ENCODE peak calls at places on chromosomes 7 and 10, in eight cellular contexts. One of them, this sample, is unnamed.

GRCh38 chr10:79070091-79070610 is 1.4 kb downstream of the ZMIZ1 start:
- DNase-seq in OCI-LY7: no peak
- DNase-seq in PC-3: peak
- DNase-seq in GM23338: peak
- DNase-seq in SK-N-SH: peak
- DNase-seq in hepatocyte: peak
- DNase-seq in HCT116: no peak
- DNase-seq in neural progenitor cell: peak
- DNase-seq in this sample: no peak

GRCh38 chr10:21257191-21257590 is 268.3 kb downstream of the SKIDA1 start:
- DNase-seq in PC-3: no peak
- DNase-seq in HCT116: no peak
- DNase-seq in OCI-LY7: no peak
- DNase-seq in GM23338: no peak
- DNase-seq in neural progenitor cell: no peak
- DNase-seq in SK-N-SH: no peak
- DNase-seq in hepatocyte: no peak
- DNase-seq in this sample: no peak

GRCh38 chr10:13990392-13990805 is 340.3 kb downstream of the FRMD4A start:
- DNase-seq in OCI-LY7: no peak
- DNase-seq in SK-N-SH: no peak
- DNase-seq in hepatocyte: no peak
- DNase-seq in HCT116: no peak
- DNase-seq in PC-3: no peak
- DNase-seq in neural progenitor cell: peak
- DNase-seq in GM23338: no peak
- DNase-seq in this sample: no peak

GRCh38 chr10:24513155-24513554 is 210.5 kb downstream of the ARHGAP21 start:
- DNase-seq in SK-N-SH: no peak
- DNase-seq in HCT116: no peak
- DNase-seq in hepatocyte: peak
- DNase-seq in neural progenitor cell: peak
- DNase-seq in GM23338: peak
- DNase-seq in OCI-LY7: no peak
- DNase-seq in PC-3: peak
- DNase-seq in this sample: no peak

GRCh38 chr7:49791089-49791741 is 17.8 kb downstream of the VWC2 start:
- DNase-seq in hepatocyte: peak
- DNase-seq in SK-N-SH: peak
- DNase-seq in PC-3: peak
- DNase-seq in OCI-LY7: peak
- DNase-seq in neural progenitor cell: peak
- DNase-seq in GM23338: peak
- DNase-seq in HCT116: no peak
- DNase-seq in this sample: peak

GRCh38 chr10:133009218-133009954 is 67.0 kb upstream of the CFAP46 start:
- DNase-seq in PC-3: peak
- DNase-seq in OCI-LY7: no peak
- DNase-seq in HCT116: no peak
- DNase-seq in GM23338: no peak
- DNase-seq in neural progenitor cell: no peak
- DNase-seq in hepatocyte: peak
- DNase-seq in SK-N-SH: no peak
- DNase-seq in this sample: no peak

GRCh38 chr10:20743935-20744334 is 153.2 kb downstream of the NEBL start:
- DNase-seq in PC-3: no peak
- DNase-seq in GM23338: no peak
- DNase-seq in SK-N-SH: no peak
- DNase-seq in OCI-LY7: no peak
- DNase-seq in hepatocyte: no peak
- DNase-seq in neural progenitor cell: no peak
- DNase-seq in HCT116: no peak
- DNase-seq in this sample: no peak

GRCh38 chr10:63866075-63866746 is 345.0 kb downstream of the REEP3 start:
- DNase-seq in HCT116: peak
- DNase-seq in neural progenitor cell: peak
- DNase-seq in SK-N-SH: peak
- DNase-seq in OCI-LY7: peak
- DNase-seq in hepatocyte: peak
- DNase-seq in GM23338: peak
- DNase-seq in PC-3: peak
- DNase-seq in this sample: peak

GRCh38 chr7:141322355-141322754 is 228.9 kb upstream of the AGK start:
- DNase-seq in OCI-LY7: no peak
- DNase-seq in GM23338: no peak
- DNase-seq in neural progenitor cell: no peak
- DNase-seq in HCT116: no peak
- DNase-seq in PC-3: no peak
- DNase-seq in hepatocyte: no peak
- DNase-seq in SK-N-SH: no peak
- DNase-seq in this sample: no peak

GRCh38 chr10:17003151-17003550 is 126.5 kb downstream of the CUBN start:
- DNase-seq in HCT116: no peak
- DNase-seq in SK-N-SH: peak
- DNase-seq in GM23338: no peak
- DNase-seq in neural progenitor cell: no peak
- DNase-seq in hepatocyte: peak
- DNase-seq in OCI-LY7: no peak
- DNase-seq in PC-3: no peak
- DNase-seq in this sample: no peak

GRCh38 chr10:96918214-96919002 is 86.3 kb downstream of the LCOR start:
- DNase-seq in HCT116: no peak
- DNase-seq in neural progenitor cell: no peak
- DNase-seq in OCI-LY7: no peak
- DNase-seq in SK-N-SH: no peak
- DNase-seq in PC-3: no peak
- DNase-seq in GM23338: no peak
- DNase-seq in hepatocyte: no peak
- DNase-seq in this sample: no peak

GRCh38 chr7:25852249-25852994 is 299.6 kb upstream of the NFE2L3 start:
- DNase-seq in PC-3: no peak
- DNase-seq in neural progenitor cell: peak
- DNase-seq in GM23338: peak
- DNase-seq in OCI-LY7: no peak
- DNase-seq in HCT116: no peak
- DNase-seq in hepatocyte: peak
- DNase-seq in SK-N-SH: peak
- DNase-seq in this sample: peak

GRCh38 chr7:25856056-25856780 is 295.8 kb upstream of the NFE2L3 start:
- DNase-seq in hepatocyte: no peak
- DNase-seq in PC-3: no peak
- DNase-seq in OCI-LY7: no peak
- DNase-seq in GM23338: peak
- DNase-seq in neural progenitor cell: peak
- DNase-seq in SK-N-SH: no peak
- DNase-seq in HCT116: no peak
- DNase-seq in this sample: no peak

GRCh38 chr7:25854059-25854458 is 297.9 kb upstream of the NFE2L3 start:
- DNase-seq in neural progenitor cell: peak
- DNase-seq in PC-3: no peak
- DNase-seq in OCI-LY7: no peak
- DNase-seq in HCT116: no peak
- DNase-seq in SK-N-SH: no peak
- DNase-seq in hepatocyte: no peak
- DNase-seq in GM23338: no peak
- DNase-seq in this sample: no peak

GRCh38 chr7:25852995-25853713 is 298.8 kb upstream of the NFE2L3 start:
- DNase-seq in hepatocyte: no peak
- DNase-seq in GM23338: no peak
- DNase-seq in neural progenitor cell: no peak
- DNase-seq in SK-N-SH: no peak
- DNase-seq in OCI-LY7: no peak
- DNase-seq in PC-3: no peak
- DNase-seq in HCT116: no peak
- DNase-seq in this sample: no peak

DNA sequence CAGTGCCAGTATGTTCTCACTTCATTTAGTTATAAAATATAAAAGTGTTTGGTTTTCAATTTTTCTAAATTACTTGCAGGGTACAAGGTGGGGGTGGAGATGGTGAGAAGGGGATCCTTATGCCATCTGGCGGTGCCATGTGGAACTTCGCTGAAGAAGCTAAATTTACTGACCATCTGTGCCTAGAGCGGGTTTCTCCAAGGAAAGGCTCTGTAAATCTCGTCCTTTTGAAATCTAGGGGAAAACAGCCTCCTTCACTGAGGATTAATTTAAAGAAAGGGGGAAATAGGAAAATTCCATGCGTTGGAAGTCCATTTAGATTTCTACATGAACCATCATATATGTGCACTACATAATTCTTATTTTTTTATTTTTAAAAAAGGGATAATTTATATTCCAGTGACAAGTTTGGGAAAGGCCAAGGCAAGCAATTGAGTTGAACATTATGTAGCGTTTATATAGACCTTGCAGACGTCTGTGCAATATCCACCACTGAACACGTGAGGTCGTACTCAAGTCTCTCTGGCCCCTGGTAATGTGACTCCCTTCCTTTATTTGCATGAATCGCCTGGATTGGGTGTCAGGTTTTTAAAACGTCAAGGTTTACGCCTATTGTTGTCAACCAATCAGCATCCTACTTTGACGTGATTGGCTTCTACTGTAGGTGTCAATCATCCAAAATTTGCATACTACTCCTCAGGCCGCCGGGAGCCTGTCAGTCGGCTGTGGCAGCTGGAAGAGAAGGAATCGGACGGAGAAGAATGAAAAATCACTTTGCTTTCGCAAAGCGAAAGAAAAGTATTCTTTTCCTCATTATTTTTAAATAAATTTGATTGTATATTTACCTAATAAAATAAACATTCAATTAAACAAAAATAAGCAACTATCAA is 297.1 kb upstream of the NFE2L3 start:
- DNase-seq in HCT116: peak
- DNase-seq in hepatocyte: peak
- DNase-seq in PC-3: peak
- DNase-seq in neural progenitor cell: peak
- DNase-seq in SK-N-SH: peak
- DNase-seq in GM23338: peak
- DNase-seq in OCI-LY7: peak
- DNase-seq in this sample: peak
- TF ChIP-seq EZH2phosphoT487 in HCT116: no peak
- TF ChIP-seq EZH2phosphoT487 in hepatocyte: no peak
- TF ChIP-seq EZH2phosphoT487 in PC-3: no peak
- TF ChIP-seq EZH2phosphoT487 in neural progenitor cell: no peak
- TF ChIP-seq EZH2phosphoT487 in SK-N-SH: no peak
- TF ChIP-seq EZH2phosphoT487 in GM23338: no peak
- TF ChIP-seq EZH2phosphoT487 in OCI-LY7: no peak
- TF ChIP-seq EZH2phosphoT487 in this sample: no peak

DNA sequence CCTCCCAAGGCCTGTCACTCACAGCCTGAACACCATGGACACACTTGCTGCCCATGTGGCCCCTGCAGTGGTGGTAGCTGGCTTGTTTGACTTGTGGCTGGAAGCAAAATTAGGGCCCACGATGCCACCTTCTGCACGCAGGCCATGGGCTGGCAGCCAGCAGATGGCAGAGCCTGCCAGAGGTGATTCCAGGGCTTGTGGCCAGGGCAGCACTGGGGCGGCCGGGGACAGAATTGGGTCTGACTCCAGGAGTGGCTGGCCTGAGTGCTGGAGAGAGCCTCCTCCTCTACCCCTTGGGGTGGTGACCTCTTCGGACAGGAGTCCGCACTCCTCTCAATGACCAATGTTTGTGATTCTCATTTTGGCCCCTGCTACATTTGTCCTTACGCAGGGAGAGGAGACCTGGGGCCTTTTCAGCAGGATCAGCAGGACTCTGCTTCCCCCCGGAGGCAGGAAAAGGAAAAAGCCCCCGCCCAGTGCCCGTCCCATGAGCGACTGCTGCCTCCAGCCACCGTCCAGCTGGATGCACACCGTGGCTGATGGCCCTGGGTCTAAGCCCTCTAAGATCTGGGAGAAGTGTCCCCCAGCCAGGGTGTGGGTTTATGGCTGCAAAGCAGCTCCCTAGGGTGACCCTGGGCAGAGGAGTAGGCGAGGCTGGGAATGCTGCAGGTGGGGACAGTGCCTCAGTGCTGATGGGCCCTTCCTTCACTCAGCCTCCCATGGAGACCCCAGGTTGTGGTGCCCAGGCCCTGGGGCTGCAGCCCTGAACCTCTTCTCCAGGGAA is 26.5 kb downstream of the DNAJB12 start:
- DNase-seq in SK-N-SH: peak
- DNase-seq in PC-3: peak
- DNase-seq in HCT116: no peak
- DNase-seq in GM23338: peak
- DNase-seq in OCI-LY7: peak
- DNase-seq in hepatocyte: peak
- DNase-seq in neural progenitor cell: peak
- DNase-seq in this sample: no peak
- TF ChIP-seq CTCF in SK-N-SH: peak
- TF ChIP-seq CTCF in PC-3: peak
- TF ChIP-seq CTCF in HCT116: peak
- TF ChIP-seq CTCF in GM23338: peak
- TF ChIP-seq CTCF in OCI-LY7: peak
- TF ChIP-seq CTCF in hepatocyte: peak
- TF ChIP-seq CTCF in neural progenitor cell: peak
- TF ChIP-seq CTCF in this sample: peak

DNA sequence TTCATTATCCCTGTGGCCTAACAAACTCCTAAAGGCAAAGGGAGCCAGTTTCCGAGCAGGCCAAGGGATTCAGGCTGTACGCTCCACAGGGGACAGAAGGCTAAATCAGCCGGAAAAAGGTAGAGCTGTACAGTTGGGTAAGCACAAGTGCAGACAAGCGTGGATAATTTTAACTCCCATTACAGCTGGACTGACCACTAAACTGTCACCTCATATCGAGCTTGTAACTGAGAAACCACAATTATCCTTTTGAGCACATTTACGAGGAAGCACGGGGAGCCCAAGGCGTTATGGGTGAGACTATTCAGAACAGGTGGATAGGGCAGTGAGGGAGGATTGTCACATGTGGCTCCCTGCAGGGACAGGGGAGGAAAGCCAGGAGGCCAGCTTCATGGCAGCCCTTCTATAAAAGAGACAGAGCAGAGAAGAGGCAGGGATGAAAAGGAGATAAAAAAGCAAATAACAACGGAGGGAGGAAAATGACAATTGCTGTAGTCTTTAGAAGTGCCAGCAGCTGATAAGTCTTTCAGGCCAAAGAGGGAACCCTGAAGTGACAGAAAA is 288.0 kb downstream of the FGFR2 start:
- DNase-seq in hepatocyte: no peak
- DNase-seq in PC-3: no peak
- DNase-seq in GM23338: peak
- DNase-seq in SK-N-SH: peak
- DNase-seq in neural progenitor cell: peak
- DNase-seq in OCI-LY7: no peak
- DNase-seq in HCT116: no peak
- DNase-seq in this sample: peak
- H3K4me2 ChIP-seq in hepatocyte: no peak
- H3K4me2 ChIP-seq in PC-3: no peak
- H3K4me2 ChIP-seq in GM23338: no peak
- H3K4me2 ChIP-seq in SK-N-SH: no peak
- H3K4me2 ChIP-seq in neural progenitor cell: peak
- H3K4me2 ChIP-seq in OCI-LY7: no peak
- H3K4me2 ChIP-seq in HCT116: no peak
- H3K4me2 ChIP-seq in this sample: no peak

DNA sequence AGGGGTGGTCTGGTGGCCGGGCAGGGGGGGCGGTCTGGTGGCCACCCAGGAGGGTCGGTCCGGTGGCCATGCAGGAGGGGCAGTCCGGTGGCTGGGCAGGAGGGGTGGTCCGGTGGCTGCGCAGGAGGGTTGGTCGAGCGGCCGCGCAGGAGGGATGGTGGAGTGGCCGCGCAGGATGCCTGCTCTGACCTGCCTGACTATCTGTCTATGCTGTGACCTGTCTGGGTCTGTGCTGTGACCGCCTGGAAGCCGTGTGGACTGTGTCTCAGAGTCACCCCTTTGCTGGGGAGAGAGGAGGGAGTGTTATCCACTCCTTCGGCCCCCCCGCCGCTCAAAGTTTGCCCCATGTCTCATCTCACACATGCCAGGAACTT is 113.2 kb downstream of the ACTR3B start:
- DNase-seq in SK-N-SH: no peak
- DNase-seq in neural progenitor cell: no peak
- DNase-seq in GM23338: no peak
- DNase-seq in hepatocyte: no peak
- DNase-seq in HCT116: no peak
- DNase-seq in PC-3: no peak
- DNase-seq in OCI-LY7: no peak
- DNase-seq in this sample: no peak
- TF ChIP-seq EZH2phosphoT487 in SK-N-SH: no peak
- TF ChIP-seq EZH2phosphoT487 in neural progenitor cell: no peak
- TF ChIP-seq EZH2phosphoT487 in GM23338: no peak
- TF ChIP-seq EZH2phosphoT487 in hepatocyte: no peak
- TF ChIP-seq EZH2phosphoT487 in HCT116: no peak
- TF ChIP-seq EZH2phosphoT487 in PC-3: no peak
- TF ChIP-seq EZH2phosphoT487 in OCI-LY7: no peak
- TF ChIP-seq EZH2phosphoT487 in this sample: no peak

This sample was measured in MM.1S.